ENCODE peak calls at places on chromosomes 7 and 10, in seven cellular contexts. G is CD8-positive, alpha-beta T cell; H is astrocyte; B is fibroblast of lung; J is brain microvascular endothelial cell; Z is PC-9; S is CD8-positive, alpha-beta memory T cell. D is an unnamed sample. For H3K27me3, the result is how much of the 10 kb centered on the place peaks cover.

GRCh38 chr10:72173635-72174296 is 42.0 kb upstream of the ANAPC16 start:
- DNase-seq in B (peak), Z (no peak), G (no peak), H (peak), S (no peak), J (no peak), D (peak)

GRCh38 chr7:19128856-19129255 is 11.4 kb upstream of the TWIST1 start:
- DNase-seq in B (no peak), H (no peak), J (no peak), Z (no peak), G (no peak), S (no peak), D (peak)

GRCh38 chr10:110837418-110838120 is 34.2 kb upstream of the PDCD4 start:
- DNase-seq in J (no peak), B (no peak), Z (no peak), G (no peak), S (no peak), H (no peak), D (no peak)

GRCh38 chr10:44786451-44786850 is 124.7 kb upstream of the TMEM72 start:
- DNase-seq in Z (no peak), B (peak), S (no peak), H (peak), G (no peak), J (peak), D (no peak)

GRCh38 chr10:110865804-110866482 is 5.8 kb upstream of the PDCD4 start:
- DNase-seq in G (no peak), S (no peak), B (no peak), H (no peak), J (no peak), Z (no peak), D (no peak)

GRCh38 chr10:125093199-125093841 is 67.0 kb downstream of the CTBP2 start:
- DNase-seq in J (peak), B (peak), S (no peak), Z (no peak), H (peak), G (no peak), D (peak)

GRCh38 chr7:150447966-150448788 is 2.3 kb upstream of the GIMAP8 start:
- DNase-seq in B (no peak), J (no peak), H (no peak), G (no peak), S (no peak), Z (no peak), D (no peak)

GRCh38 chr10:124005091-124005490 is 88.3 kb downstream of the CHST15 start:
- DNase-seq in S (no peak), B (no peak), H (no peak), G (no peak), Z (no peak), J (no peak), D (peak)

GRCh38 chr7:16205481-16205880 is 215.9 kb downstream of the CRPPA start:
- DNase-seq in Z (no peak), J (no peak), H (no peak), B (no peak), G (no peak), S (no peak), D (no peak)

GRCh38 chr7:137731436-137731835 is 115.3 kb downstream of the DGKI start:
- DNase-seq in G (no peak), J (peak), B (peak), S (no peak), H (peak), Z (no peak), D (no peak)

GRCh38 chr7:150978136-150978789 is at the start of gene KCNH2:
- DNase-seq in S (no peak), J (no peak), G (peak), B (no peak), H (no peak), Z (peak), D (no peak)

GRCh38 chr10:121813211-121813812 is 114.5 kb downstream of the ATE1 start:
- DNase-seq in Z (no peak), J (peak), G (no peak), H (no peak), B (peak), S (no peak), D (no peak)

GRCh38 chr7:122311719-122312118 is 7.2 kb upstream of the FEZF1 start:
- DNase-seq in B (no peak), H (no peak), J (no peak), Z (no peak), S (no peak), G (no peak), D (no peak)
- H3K27me3 ChIP-seq in B (half or more), H (half or more), J (half or more), Z (under half), S (under half), G (under half), D (half or more)

GRCh38 chr7:46834921-46835320 is 747.0 kb downstream of the TNS3 start:
- DNase-seq in H (no peak), G (no peak), Z (no peak), J (no peak), B (no peak), S (no peak), D (no peak)

GRCh38 chr7:46833186-46833585 is 748.7 kb downstream of the TNS3 start:
- DNase-seq in G (no peak), Z (no peak), S (no peak), B (no peak), J (no peak), H (no peak), D (no peak)

GRCh38 chr7:46832136-46832535 is 749.8 kb downstream of the TNS3 start:
- DNase-seq in B (peak), H (peak), J (no peak), S (no peak), Z (no peak), G (no peak), D (no peak)

GRCh38 chr7:46838463-46838862 is 743.4 kb downstream of the TNS3 start:
- DNase-seq in Z (no peak), H (no peak), B (no peak), G (no peak), J (no peak), S (no peak), D (no peak)

DNA sequence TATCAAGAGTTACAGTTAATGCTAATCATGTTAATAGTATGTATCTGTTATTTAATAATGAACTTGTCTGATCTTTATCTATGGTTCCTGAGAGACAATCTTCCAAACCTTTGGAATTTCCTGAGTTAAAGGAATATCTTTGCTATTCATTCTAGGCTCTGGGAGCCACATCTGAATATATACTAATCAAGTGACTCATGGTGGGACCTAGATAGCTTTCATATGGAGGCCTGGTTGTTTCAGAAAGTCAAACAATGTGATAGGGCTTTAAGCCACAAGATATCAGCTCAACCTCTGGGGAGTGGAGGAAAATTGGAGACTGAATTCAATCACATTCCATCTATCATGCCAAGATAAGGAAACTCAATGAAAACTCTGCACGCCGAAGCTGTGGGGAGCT is 746.4 kb downstream of the TNS3 start:
- DNase-seq in H (peak), G (no peak), S (no peak), J (peak), Z (no peak), B (peak), D (no peak)
- H3K27me3 ChIP-seq in H (under half), G (under half), S (under half), J (under half), Z (under half), B (under half), D (under half)

DNA sequence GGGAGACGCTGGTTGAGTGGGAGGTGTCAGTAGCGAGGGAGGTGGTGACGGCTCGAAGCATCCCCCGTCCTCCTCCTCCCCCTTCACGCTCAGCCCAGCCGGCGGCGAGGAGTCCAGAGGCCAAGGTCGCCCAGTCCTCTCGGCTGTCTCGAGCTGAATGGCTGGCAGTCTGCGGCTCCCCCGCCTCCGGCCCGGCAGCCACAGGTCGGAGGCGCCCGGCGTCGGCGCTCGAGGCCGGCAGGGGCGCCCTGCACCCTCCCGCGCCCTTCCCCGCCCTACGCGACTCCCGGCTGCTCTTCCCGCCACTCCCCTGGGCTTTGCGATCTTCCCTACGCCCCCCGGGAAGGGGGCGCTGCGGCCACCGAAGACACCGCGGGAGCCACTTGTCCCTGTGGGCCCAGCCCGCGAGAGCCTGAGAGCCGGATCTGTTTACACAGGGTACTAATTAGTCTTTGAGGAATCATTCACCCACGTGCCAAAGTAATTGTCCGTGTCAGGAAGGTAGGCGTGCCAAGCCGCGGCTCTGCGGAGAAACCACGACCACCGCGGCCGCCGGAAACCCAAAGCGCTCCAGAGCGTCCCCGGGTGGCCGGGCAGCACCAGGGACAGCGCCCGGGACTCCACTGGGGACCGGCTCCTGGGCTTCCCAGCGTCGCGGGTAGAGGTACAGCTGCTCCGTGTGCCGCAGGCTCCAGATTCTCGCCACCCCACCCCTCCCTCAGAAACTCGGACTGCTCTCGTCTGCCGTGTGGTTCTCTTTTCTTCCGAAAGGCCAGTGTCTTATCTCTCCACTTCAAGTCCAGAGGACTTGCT is at the start of gene NXPH1:
- DNase-seq in S (no peak), H (no peak), J (no peak), G (no peak), B (no peak), Z (no peak), D (no peak)
- H3K27me3 ChIP-seq in S (under half), H (half or more), J (under half), G (under half), B (under half), Z (under half), D (under half)

DNA sequence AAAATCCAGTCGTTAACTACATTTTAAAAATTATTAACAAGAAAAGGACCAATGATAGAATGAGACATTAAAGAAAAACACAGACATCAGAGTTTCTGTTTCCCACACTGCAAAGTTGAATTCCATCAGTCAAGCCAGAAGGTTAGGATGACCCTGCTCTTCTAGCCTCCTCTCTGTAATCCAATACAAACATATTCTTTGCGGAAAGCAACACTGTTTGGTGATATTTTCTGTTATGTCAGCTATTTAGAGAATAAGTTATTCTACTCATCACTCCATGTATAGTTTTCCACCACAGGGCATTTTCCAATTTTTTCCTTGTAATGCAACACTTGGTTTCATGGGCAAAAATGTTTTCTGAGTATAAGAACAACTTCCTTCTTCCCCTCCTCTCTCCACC is 152.3 kb downstream of the EVX1 start:
- DNase-seq in S (no peak), B (no peak), G (no peak), J (no peak), Z (no peak), H (no peak), D (no peak)
- H3K27me3 ChIP-seq in S (under half), B (under half), G (under half), J (under half), Z (under half), H (under half), D (under half)

GRCh38 chr10:98814459-98814858 is 367.7 kb upstream of the HPS1 start:
- DNase-seq in G (no peak), Z (no peak), S (no peak), B (no peak), H (no peak), J (no peak), D (no peak)
- H3K27me3 ChIP-seq in G (under half), Z (under half), S (under half), B (under half), H (under half), J (under half), D (under half)